ENCODE peak calls at places on chromosomes 11 and 22, in ten cellular contexts. O is sigmoid colon; S is effector memory CD4-positive, alpha-beta T cell; Y is A549; B is pancreas; X is prostate gland; R is CD4-positive, alpha-beta T cell; J is endothelial cell of umbilical vein; A is substantia nigra; Q is H9. E is an unnamed sample.

GRCh38 chr11:75066061-75066460 is 30.6 kb downstream of the OR2AT4 start:
- DNase-seq in O (no peak), S (no peak), Y (no peak), B (no peak), X (no peak), R (no peak), J (no peak), A (no peak), Q (no peak), E (no peak)

GRCh38 chr11:134524876-134525845 is 113.1 kb upstream of the B3GAT1 start:
- DNase-seq in O (peak), S (no peak), Y (no peak), B (no peak), X (no peak), R (peak), J (no peak), A (no peak), Q (no peak), E (no peak)

GRCh38 chr11:68076371-68077042 is 37.7 kb downstream of the TCIRG1 start:
- DNase-seq in O (no peak), S (no peak), Y (no peak), B (no peak), X (no peak), R (no peak), J (peak), A (no peak), Q (no peak), E (no peak)

GRCh38 chr11:93143800-93144199 is 54.0 kb downstream of the SLC36A4 start:
- DNase-seq in O (no peak), S (no peak), Y (no peak), B (no peak), X (no peak), R (no peak), J (no peak), A (no peak), Q (no peak), E (no peak)

GRCh38 chr11:57097149-57097548 is 84.6 kb upstream of the LRRC55 start:
- DNase-seq in O (no peak), S (no peak), Y (no peak), B (no peak), X (no peak), R (no peak), J (no peak), A (no peak), Q (no peak), E (no peak)

GRCh38 chr11:87391501-87391900 is 353.8 kb downstream of the TMEM135 start:
- DNase-seq in O (no peak), S (no peak), Y (no peak), B (no peak), X (no peak), R (no peak), J (no peak), A (no peak), Q (no peak), E (no peak)

GRCh38 chr11:27312110-27312509 is 50.9 kb downstream of the CCDC34 start:
- DNase-seq in O (no peak), S (no peak), Y (peak), B (no peak), X (no peak), R (no peak), J (no peak), A (no peak), Q (no peak), E (no peak)

GRCh38 chr11:70205049-70205725 is 2.1 kb downstream of the FADD start:
- DNase-seq in O (no peak), S (no peak), Y (no peak), B (no peak), X (no peak), R (no peak), J (no peak), A (no peak), Q (no peak), E (no peak)

GRCh38 chr11:113675003-113675471 is 31.1 kb downstream of the TMPRSS5 start:
- DNase-seq in O (no peak), S (no peak), Y (no peak), B (no peak), X (no peak), R (no peak), J (no peak), A (no peak), Q (no peak), E (no peak)

GRCh38 chr11:27139742-27140141 is 99.1 kb downstream of the BBOX1 start:
- DNase-seq in O (no peak), S (no peak), Y (no peak), B (no peak), X (no peak), R (no peak), J (no peak), A (no peak), Q (no peak), E (no peak)

GRCh38 chr22:28894320-28894719 is 10.9 kb downstream of the ZNRF3 start:
- DNase-seq in O (no peak), S (no peak), Y (no peak), B (no peak), X (peak), R (no peak), J (no peak), A (no peak), Q (no peak), E (no peak)

GRCh38 chr22:44574581-44575343 is 76.7 kb upstream of the RTL6 start:
- DNase-seq in O (peak), S (no peak), Y (no peak), B (no peak), X (no peak), R (peak), J (no peak), A (no peak), Q (no peak), E (no peak)

GRCh38 chr22:19215360-19215759 is 36.8 kb upstream of the SLC25A1 start:
- DNase-seq in O (no peak), S (no peak), Y (no peak), B (no peak), X (no peak), R (no peak), J (no peak), A (no peak), Q (no peak), E (no peak)

GRCh38 chr11:2781413-2782274 is 81.8 kb upstream of the KCNQ1OT1 start:
- DNase-seq in O (peak), S (no peak), Y (no peak), B (peak), X (peak), R (peak), J (peak), A (no peak), Q (no peak), E (no peak)

GRCh38 chr11:113615773-113616172 is 90.3 kb downstream of the TMPRSS5 start:
- DNase-seq in O (no peak), S (no peak), Y (no peak), B (no peak), X (no peak), R (no peak), J (no peak), A (no peak), Q (no peak), E (no peak)

GRCh38 chr22:39253427-39254070 is 8.8 kb upstream of the PDGFB start:
- DNase-seq in O (no peak), S (no peak), Y (peak), B (peak), X (peak), R (no peak), J (peak), A (no peak), Q (no peak), E (peak)

GRCh38 chr11:71131861-71132260 is 120.5 kb downstream of the SHANK2 start:
- DNase-seq in O (no peak), S (no peak), Y (no peak), B (no peak), X (no peak), R (no peak), J (no peak), A (no peak), Q (peak), E (no peak)

GRCh38 chr22:29799217-29799680 is 32.1 kb downstream of the UQCR10 start:
- DNase-seq in O (peak), S (no peak), Y (peak), B (peak), X (peak), R (no peak), J (peak), A (peak), Q (no peak), E (peak)

GRCh38 chr11:103633037-103633788 is 403.2 kb upstream of the DDI1 start:
- DNase-seq in O (no peak), S (no peak), Y (no peak), B (no peak), X (no peak), R (no peak), J (peak), A (no peak), Q (no peak), E (no peak)

GRCh38 chr11:35618497-35619029 is 303 bp downstream of the FJX1 start:
- DNase-seq in O (peak), S (no peak), Y (no peak), B (no peak), X (no peak), R (no peak), J (no peak), A (no peak), Q (no peak), E (no peak)

GRCh38 chr11:115585361-115586024 is 81.3 kb upstream of the CADM1 start:
- DNase-seq in O (no peak), S (no peak), Y (no peak), B (no peak), X (no peak), R (no peak), J (no peak), A (no peak), Q (no peak), E (no peak)

GRCh38 chr11:83511646-83512045 is 225.5 kb upstream of the CCDC90B start:
- DNase-seq in O (no peak), S (no peak), Y (no peak), B (no peak), X (no peak), R (no peak), J (no peak), A (no peak), Q (peak), E (no peak)

GRCh38 chr11:75425422-75425821 is 7.6 kb downstream of the KLHL35 start:
- DNase-seq in O (no peak), S (no peak), Y (peak), B (peak), X (no peak), R (no peak), J (no peak), A (no peak), Q (peak), E (peak)

GRCh38 chr22:23219787-23220484 is 39.6 kb downstream of the BCR start:
- DNase-seq in O (no peak), S (no peak), Y (no peak), B (peak), X (no peak), R (peak), J (peak), A (no peak), Q (no peak), E (peak)

GRCh38 chr11:8097926-8098325 is 16.9 kb downstream of the TUB start:
- DNase-seq in O (peak), S (no peak), Y (no peak), B (no peak), X (no peak), R (no peak), J (no peak), A (no peak), Q (no peak), E (no peak)

GRCh38 chr11:2928605-2929510 is at the start of gene PHLDA2:
- DNase-seq in O (peak), S (peak), Y (peak), B (peak), X (no peak), R (peak), J (peak), A (no peak), Q (peak), E (peak)

GRCh38 chr11:45470151-45471001 is 184.2 kb upstream of the SYT13 start:
- DNase-seq in O (no peak), S (no peak), Y (no peak), B (no peak), X (no peak), R (no peak), J (no peak), A (no peak), Q (no peak), E (no peak)

GRCh38 chr22:31615481-31615840 is 46.6 kb downstream of the PISD start:
- DNase-seq in O (no peak), S (no peak), Y (no peak), B (no peak), X (no peak), R (no peak), J (no peak), A (no peak), Q (no peak), E (no peak)

GRCh38 chr11:100932474-100933100 is 197.0 kb downstream of the PGR start:
- DNase-seq in O (no peak), S (no peak), Y (peak), B (no peak), X (no peak), R (no peak), J (peak), A (no peak), Q (no peak), E (peak)

GRCh38 chr11:16987205-16987568 is 27.0 kb downstream of the PLEKHA7 start:
- DNase-seq in O (no peak), S (no peak), Y (no peak), B (peak), X (peak), R (no peak), J (no peak), A (no peak), Q (peak), E (no peak)

GRCh38 chr11:21323617-21324016 is 654.2 kb downstream of the NELL1 start:
- DNase-seq in O (no peak), S (no peak), Y (no peak), B (no peak), X (no peak), R (no peak), J (no peak), A (no peak), Q (no peak), E (no peak)

GRCh38 chr22:40638261-40638660 is 1.7 kb upstream of the MRTFA start:
- DNase-seq in O (peak), S (no peak), Y (no peak), B (no peak), X (no peak), R (no peak), J (no peak), A (no peak), Q (no peak), E (peak)

GRCh38 chr11:57567512-57568329 is at the start of gene UBE2L6:
- DNase-seq in O (peak), S (peak), Y (peak), B (peak), X (peak), R (peak), J (no peak), A (peak), Q (peak), E (peak)

GRCh38 chr11:31806944-31807790 is 4.0 kb downstream of the PAX6 start:
- DNase-seq in O (no peak), S (no peak), Y (no peak), B (no peak), X (no peak), R (no peak), J (no peak), A (no peak), Q (no peak), E (no peak)

GRCh38 chr11:134527382-134528243 is 115.6 kb upstream of the B3GAT1 start:
- DNase-seq in O (peak), S (no peak), Y (no peak), B (no peak), X (peak), R (peak), J (no peak), A (no peak), Q (peak), E (no peak)

GRCh38 chr22:18950141-18950540 is 14.0 kb upstream of the PRODH start:
- DNase-seq in O (peak), S (no peak), Y (no peak), B (peak), X (no peak), R (peak), J (no peak), A (no peak), Q (no peak), E (no peak)

GRCh38 chr11:131692961-131693360 is 322.5 kb downstream of the NTM start:
- DNase-seq in O (no peak), S (no peak), Y (no peak), B (no peak), X (no peak), R (no peak), J (no peak), A (no peak), Q (no peak), E (no peak)

GRCh38 chr11:35148163-35148562 is 9.2 kb downstream of the CD44 start:
- DNase-seq in O (no peak), S (no peak), Y (no peak), B (no peak), X (no peak), R (no peak), J (no peak), A (no peak), Q (no peak), E (no peak)

GRCh38 chr11:99781074-99781473 is 760.3 kb downstream of the CNTN5 start:
- DNase-seq in O (no peak), S (no peak), Y (no peak), B (no peak), X (no peak), R (no peak), J (no peak), A (no peak), Q (no peak), E (no peak)

GRCh38 chr11:65310215-65310614 is 4.5 kb upstream of the CDC42EP2 start:
- DNase-seq in O (no peak), S (no peak), Y (no peak), B (peak), X (no peak), R (no peak), J (no peak), A (peak), Q (no peak), E (no peak)

GRCh38 chr11:9274499-9275228 is 9.5 kb upstream of the DENND5A start:
- DNase-seq in O (no peak), S (no peak), Y (no peak), B (no peak), X (no peak), R (no peak), J (peak), A (no peak), Q (peak), E (no peak)

GRCh38 chr11:9269492-9270030 is 4.4 kb upstream of the DENND5A start:
- DNase-seq in O (peak), S (no peak), Y (no peak), B (no peak), X (no peak), R (no peak), J (no peak), A (no peak), Q (no peak), E (no peak)

GRCh38 chr11:9276571-9276970 is 11.4 kb upstream of the DENND5A start:
- DNase-seq in O (no peak), S (no peak), Y (peak), B (no peak), X (no peak), R (no peak), J (no peak), A (no peak), Q (peak), E (peak)

GRCh38 chr11:9277176-9277575 is 12.0 kb upstream of the DENND5A start:
- DNase-seq in O (no peak), S (no peak), Y (no peak), B (no peak), X (no peak), R (no peak), J (no peak), A (no peak), Q (no peak), E (peak)

GRCh38 chr11:9273430-9274336 is 8.5 kb upstream of the DENND5A start:
- DNase-seq in O (no peak), S (no peak), Y (no peak), B (no peak), X (no peak), R (no peak), J (no peak), A (no peak), Q (peak), E (peak)
- H3K27ac ChIP-seq in O (no peak), S (no peak), Y (no peak), B (no peak), X (no peak), R (no peak), J (no peak), A (no peak), Q (no peak), E (no peak)

GRCh38 chr11:46676436-46677158 is 23.8 kb downstream of the ARHGAP1 start:
- DNase-seq in O (no peak), S (no peak), Y (no peak), B (no peak), X (no peak), R (no peak), J (no peak), A (no peak), Q (no peak), E (no peak)
- H3K27ac ChIP-seq in O (peak), S (no peak), Y (no peak), B (peak), X (peak), R (no peak), J (no peak), A (peak), Q (no peak), E (no peak)

GRCh38 chr11:23931443-23931842 is 565.4 kb upstream of the LUZP2 start:
- DNase-seq in O (no peak), S (no peak), Y (no peak), B (no peak), X (no peak), R (no peak), J (no peak), A (no peak), Q (no peak), E (no peak)

GRCh38 chr11:23932485-23932898 is 564.4 kb upstream of the LUZP2 start:
- DNase-seq in O (no peak), S (no peak), Y (no peak), B (no peak), X (no peak), R (no peak), J (peak), A (no peak), Q (no peak), E (peak)
- H3K27ac ChIP-seq in O (no peak), S (no peak), Y (no peak), B (no peak), X (no peak), R (no peak), J (peak), A (no peak), Q (no peak), E (no peak)

GRCh38 chr11:126186031-126186698 is 25.3 kb downstream of the RPUSD4 start:
- DNase-seq in O (no peak), S (no peak), Y (no peak), B (peak), X (no peak), R (no peak), J (no peak), A (no peak), Q (no peak), E (no peak)

GRCh38 chr11:126186708-126187481 is 24.6 kb downstream of the RPUSD4 start:
- DNase-seq in O (no peak), S (no peak), Y (no peak), B (peak), X (no peak), R (no peak), J (no peak), A (no peak), Q (no peak), E (no peak)

GRCh38 chr11:126182787-126183445 is 28.5 kb downstream of the RPUSD4 start:
- DNase-seq in O (no peak), S (no peak), Y (no peak), B (no peak), X (no peak), R (no peak), J (no peak), A (no peak), Q (no peak), E (no peak)

GRCh38 chr11:126188332-126189108 is 22.9 kb downstream of the RPUSD4 start:
- DNase-seq in O (no peak), S (no peak), Y (no peak), B (peak), X (no peak), R (no peak), J (no peak), A (no peak), Q (no peak), E (no peak)

DNA sequence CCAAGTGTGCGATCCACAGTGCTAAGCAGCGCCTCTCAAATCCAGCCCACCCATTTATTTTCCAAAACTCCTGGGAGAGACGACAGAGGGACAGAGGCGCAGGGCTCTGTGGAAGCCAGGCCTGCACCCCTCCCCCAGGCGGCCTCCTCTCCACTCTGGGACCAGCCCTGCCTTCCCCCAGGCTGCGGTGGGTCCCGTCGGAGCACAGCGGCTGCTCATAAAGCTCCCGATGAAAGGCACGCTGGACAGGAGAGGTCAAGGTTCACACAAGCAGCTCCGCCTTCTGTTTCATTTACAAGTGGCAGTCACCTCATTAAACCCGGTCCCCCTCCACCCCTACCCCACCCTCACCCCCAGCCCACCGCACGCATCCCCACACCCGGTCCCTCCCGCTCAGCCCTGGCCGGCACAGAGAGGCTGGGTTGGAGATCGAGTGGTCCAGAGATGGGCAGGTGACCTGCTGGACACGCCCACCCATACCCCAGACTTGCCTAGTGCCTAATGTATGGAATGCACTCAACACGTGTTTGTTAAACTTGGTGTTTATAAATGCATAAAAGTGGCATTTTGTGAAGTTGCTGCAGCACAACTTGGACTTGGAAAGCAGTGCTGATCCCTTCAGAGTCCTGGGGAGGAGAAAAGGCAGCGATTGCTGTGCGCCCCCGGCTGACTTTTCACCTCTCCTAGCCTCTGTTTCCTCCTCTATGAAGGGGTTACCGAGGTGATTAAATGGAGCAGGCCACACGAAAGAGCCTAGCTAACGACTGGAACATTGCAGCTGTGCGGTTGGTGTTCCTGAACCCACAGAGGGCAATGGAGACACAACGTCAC is 26.0 kb downstream of the RPUSD4 start:
- DNase-seq in O (no peak), S (no peak), Y (no peak), B (no peak), X (no peak), R (no peak), J (no peak), A (no peak), Q (no peak), E (no peak)
- H3K27ac ChIP-seq in O (no peak), S (no peak), Y (no peak), B (no peak), X (no peak), R (no peak), J (no peak), A (no peak), Q (no peak), E (no peak)

E was measured in trophoblast cell.